ENCODE peak calls at places on chromosomes 1 and 21, in ten cellular contexts. One of them, this sample, is unnamed.

GRCh38 chr1:200670215-200671118 is 760 bp upstream of the DDX59 start:
- DNase-seq in tibial artery: no peak
- DNase-seq in HFF-Myc: no peak
- DNase-seq in sigmoid colon: no peak
- DNase-seq in AG09309: no peak
- DNase-seq in psoas muscle: no peak
- DNase-seq in lung: peak; percentile 39
- DNase-seq in hepatocyte: peak; percentile 59
- DNase-seq in AG04450: no peak
- DNase-seq in body of pancreas: peak; percentile 72
- DNase-seq in this sample: peak; percentile 14

GRCh38 chr1:2494323-2494693 is 18.2 kb downstream of the PLCH2 start:
- DNase-seq in body of pancreas: no peak
- DNase-seq in hepatocyte: peak; percentile 77
- DNase-seq in psoas muscle: no peak
- DNase-seq in AG04450: no peak
- DNase-seq in lung: no peak
- DNase-seq in sigmoid colon: peak; percentile 78
- DNase-seq in tibial artery: no peak
- DNase-seq in HFF-Myc: peak; percentile 25
- DNase-seq in AG09309: peak; percentile 85
- DNase-seq in this sample: peak; percentile 14

GRCh38 chr1:55037733-55038551 is 1.4 kb upstream of the PCSK9 start:
- DNase-seq in psoas muscle: no peak
- DNase-seq in lung: no peak
- DNase-seq in hepatocyte: no peak
- DNase-seq in AG04450: no peak
- DNase-seq in sigmoid colon: no peak
- DNase-seq in body of pancreas: no peak
- DNase-seq in HFF-Myc: no peak
- DNase-seq in tibial artery: peak; percentile 48
- DNase-seq in AG09309: no peak
- DNase-seq in this sample: no peak

GRCh38 chr1:16111771-16112557 is 38.5 kb upstream of the FAM131C start:
- DNase-seq in tibial artery: no peak
- DNase-seq in AG04450: peak; percentile 53
- DNase-seq in lung: no peak
- DNase-seq in sigmoid colon: no peak
- DNase-seq in hepatocyte: peak; percentile 73
- DNase-seq in body of pancreas: no peak
- DNase-seq in psoas muscle: no peak
- DNase-seq in AG09309: peak; percentile 66
- DNase-seq in HFF-Myc: no peak
- DNase-seq in this sample: no peak

GRCh38 chr1:183228650-183229220 is 42.7 kb downstream of the LAMC2 start:
- DNase-seq in lung: no peak
- DNase-seq in psoas muscle: no peak
- DNase-seq in sigmoid colon: no peak
- DNase-seq in HFF-Myc: no peak
- DNase-seq in AG09309: no peak
- DNase-seq in AG04450: no peak
- DNase-seq in hepatocyte: peak; percentile 51
- DNase-seq in tibial artery: no peak
- DNase-seq in body of pancreas: no peak
- DNase-seq in this sample: no peak

GRCh38 chr1:109885589-109885988 is 25.1 kb upstream of the CSF1 start:
- DNase-seq in tibial artery: peak; percentile 46
- DNase-seq in body of pancreas: no peak
- DNase-seq in hepatocyte: no peak
- DNase-seq in HFF-Myc: no peak
- DNase-seq in AG04450: no peak
- DNase-seq in sigmoid colon: no peak
- DNase-seq in psoas muscle: no peak
- DNase-seq in lung: no peak
- DNase-seq in AG09309: no peak
- DNase-seq in this sample: no peak

GRCh38 chr1:119808491-119808890 is 2.8 kb downstream of the REG4 start:
- DNase-seq in sigmoid colon: no peak
- DNase-seq in psoas muscle: no peak
- DNase-seq in lung: no peak
- DNase-seq in body of pancreas: no peak
- DNase-seq in AG04450: no peak
- DNase-seq in AG09309: no peak
- DNase-seq in HFF-Myc: no peak
- DNase-seq in tibial artery: no peak
- DNase-seq in hepatocyte: no peak
- DNase-seq in this sample: no peak

GRCh38 chr1:42941640-42942330 is 16.9 kb downstream of the SLC2A1 start:
- DNase-seq in body of pancreas: peak; percentile 66
- DNase-seq in hepatocyte: peak; percentile 73
- DNase-seq in lung: peak; percentile 89
- DNase-seq in tibial artery: peak; percentile 96
- DNase-seq in AG09309: peak; percentile 67
- DNase-seq in sigmoid colon: peak; percentile 83
- DNase-seq in psoas muscle: peak; percentile 70
- DNase-seq in HFF-Myc: peak; percentile 77
- DNase-seq in AG04450: no peak
- DNase-seq in this sample: no peak

GRCh38 chr1:3783651-3784474 is 11.3 kb downstream of the SMIM1 start:
- DNase-seq in sigmoid colon: no peak
- DNase-seq in AG04450: no peak
- DNase-seq in hepatocyte: no peak
- DNase-seq in tibial artery: no peak
- DNase-seq in psoas muscle: no peak
- DNase-seq in HFF-Myc: no peak
- DNase-seq in body of pancreas: no peak
- DNase-seq in lung: no peak
- DNase-seq in AG09309: no peak
- DNase-seq in this sample: no peak

GRCh38 chr1:3787347-3787710 is 9.0 kb downstream of the LRRC47 start:
- DNase-seq in HFF-Myc: no peak
- DNase-seq in tibial artery: no peak
- DNase-seq in lung: no peak
- DNase-seq in sigmoid colon: no peak
- DNase-seq in AG09309: no peak
- DNase-seq in body of pancreas: no peak
- DNase-seq in psoas muscle: no peak
- DNase-seq in hepatocyte: no peak
- DNase-seq in AG04450: no peak
- DNase-seq in this sample: no peak

GRCh38 chr1:3785045-3785444 is 11.3 kb downstream of the LRRC47 start:
- DNase-seq in AG09309: no peak
- DNase-seq in hepatocyte: peak; percentile 59
- DNase-seq in HFF-Myc: no peak
- DNase-seq in sigmoid colon: no peak
- DNase-seq in psoas muscle: peak; percentile 37
- DNase-seq in body of pancreas: no peak
- DNase-seq in AG04450: no peak
- DNase-seq in tibial artery: no peak
- DNase-seq in lung: no peak
- DNase-seq in this sample: no peak

GRCh38 chr1:3786468-3787346 is 9.6 kb downstream of the LRRC47 start:
- DNase-seq in tibial artery: no peak
- DNase-seq in lung: no peak
- DNase-seq in HFF-Myc: no peak
- DNase-seq in psoas muscle: no peak
- DNase-seq in AG04450: no peak
- DNase-seq in sigmoid colon: no peak
- DNase-seq in hepatocyte: no peak
- DNase-seq in body of pancreas: no peak
- DNase-seq in AG09309: no peak
- DNase-seq in this sample: no peak

GRCh38 chr1:3785458-3786157 is 10.7 kb downstream of the LRRC47 start:
- DNase-seq in hepatocyte: no peak
- DNase-seq in HFF-Myc: no peak
- DNase-seq in AG09309: no peak
- DNase-seq in tibial artery: no peak
- DNase-seq in psoas muscle: no peak
- DNase-seq in sigmoid colon: no peak
- DNase-seq in lung: no peak
- DNase-seq in AG04450: no peak
- DNase-seq in body of pancreas: no peak
- DNase-seq in this sample: no peak
- TF ChIP-seq CTCF in hepatocyte: peak; percentile 17
- TF ChIP-seq CTCF in HFF-Myc: peak; percentile 25
- TF ChIP-seq CTCF in AG09309: no peak
- TF ChIP-seq CTCF in tibial artery: no peak
- TF ChIP-seq CTCF in psoas muscle: peak; percentile 15
- TF ChIP-seq CTCF in sigmoid colon: no peak
- TF ChIP-seq CTCF in lung: no peak
- TF ChIP-seq CTCF in AG04450: peak; percentile 36
- TF ChIP-seq CTCF in body of pancreas: no peak
- TF ChIP-seq CTCF in this sample: peak; percentile 11

DNA sequence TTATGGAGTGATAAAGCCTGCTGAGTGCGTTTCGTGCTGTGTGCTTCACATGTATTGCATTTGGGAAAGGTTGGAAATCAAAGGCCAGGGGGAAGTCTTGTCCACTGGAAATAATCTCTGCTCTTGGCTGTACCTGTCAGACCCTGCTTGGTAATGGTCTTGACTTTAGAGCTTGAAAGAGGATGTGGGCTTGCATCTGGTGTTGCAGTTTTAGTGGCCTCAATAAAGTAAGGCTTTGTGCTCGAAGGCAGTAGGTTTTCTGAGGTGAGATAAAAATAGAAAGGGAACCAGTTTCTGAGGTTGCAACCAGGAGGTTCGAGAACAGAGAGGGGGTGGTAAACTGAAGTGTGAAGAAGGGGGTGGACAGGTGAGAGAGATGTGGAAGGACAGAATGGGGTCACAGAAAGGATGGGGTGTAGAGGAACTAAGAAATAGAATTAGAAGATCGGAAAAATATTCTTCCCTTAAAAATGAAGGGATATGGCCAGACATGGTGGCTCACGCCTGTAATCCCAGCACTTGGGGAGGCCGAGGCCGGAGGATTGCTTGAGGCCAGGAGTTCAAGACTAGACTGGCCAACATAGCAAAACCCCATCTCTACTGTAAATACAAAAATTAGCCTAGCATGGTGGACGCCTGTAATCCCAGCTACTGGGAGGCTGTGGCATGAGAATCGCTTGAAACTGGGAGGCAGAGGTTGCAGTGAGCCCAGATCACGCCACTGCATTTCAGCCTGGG is 1.5 kb downstream of the S100PBP start:
- DNase-seq in lung: no peak
- DNase-seq in psoas muscle: no peak
- DNase-seq in body of pancreas: no peak
- DNase-seq in HFF-Myc: no peak
- DNase-seq in hepatocyte: no peak
- DNase-seq in AG09309: no peak
- DNase-seq in sigmoid colon: no peak
- DNase-seq in AG04450: no peak
- DNase-seq in tibial artery: no peak
- DNase-seq in this sample: no peak
- H3K4me3 ChIP-seq in lung: no peak overlapping the region
- H3K4me3 ChIP-seq in psoas muscle: peak overlapping the region; percentile 74
- H3K4me3 ChIP-seq in body of pancreas: no peak overlapping the region
- H3K4me3 ChIP-seq in HFF-Myc: peak overlapping the region; percentile 75
- H3K4me3 ChIP-seq in hepatocyte: peak overlapping the region; percentile 56
- H3K4me3 ChIP-seq in AG09309: peak overlapping the region; percentile 95
- H3K4me3 ChIP-seq in sigmoid colon: peak overlapping the region; percentile 84
- H3K4me3 ChIP-seq in AG04450: peak overlapping the region; percentile 98
- H3K4me3 ChIP-seq in tibial artery: peak overlapping the region; percentile 91
- H3K4me3 ChIP-seq in this sample: peak overlapping the region; percentile 95

GRCh38 chr21:41973861-41974751 is 20.3 kb upstream of the C2CD2 start:
- DNase-seq in body of pancreas: no peak
- DNase-seq in sigmoid colon: no peak
- DNase-seq in AG09309: no peak
- DNase-seq in lung: peak; percentile 28
- DNase-seq in hepatocyte: no peak
- DNase-seq in psoas muscle: peak; percentile 32
- DNase-seq in AG04450: no peak
- DNase-seq in HFF-Myc: no peak
- DNase-seq in tibial artery: no peak
- DNase-seq in this sample: no peak
- TF ChIP-seq CTCF in body of pancreas: no peak
- TF ChIP-seq CTCF in sigmoid colon: no peak
- TF ChIP-seq CTCF in AG09309: peak; percentile 3
- TF ChIP-seq CTCF in lung: no peak
- TF ChIP-seq CTCF in hepatocyte: no peak
- TF ChIP-seq CTCF in psoas muscle: no peak
- TF ChIP-seq CTCF in AG04450: peak; percentile 8
- TF ChIP-seq CTCF in HFF-Myc: peak; percentile 28
- TF ChIP-seq CTCF in tibial artery: no peak
- TF ChIP-seq CTCF in this sample: peak; percentile 0

GRCh38 chr1:244011251-244011650 is 39.8 kb upstream of the ZBTB18 start:
- DNase-seq in HFF-Myc: no peak
- DNase-seq in AG04450: peak; percentile 4
- DNase-seq in AG09309: no peak
- DNase-seq in psoas muscle: no peak
- DNase-seq in sigmoid colon: no peak
- DNase-seq in body of pancreas: no peak
- DNase-seq in hepatocyte: no peak
- DNase-seq in lung: no peak
- DNase-seq in tibial artery: no peak
- DNase-seq in this sample: no peak

GRCh38 chr1:244011796-244012195 is 39.3 kb upstream of the ZBTB18 start:
- DNase-seq in psoas muscle: no peak
- DNase-seq in sigmoid colon: no peak
- DNase-seq in AG04450: no peak
- DNase-seq in hepatocyte: no peak
- DNase-seq in HFF-Myc: no peak
- DNase-seq in AG09309: no peak
- DNase-seq in lung: no peak
- DNase-seq in tibial artery: no peak
- DNase-seq in body of pancreas: no peak
- DNase-seq in this sample: no peak

GRCh38 chr1:244010599-244011211 is 40.4 kb upstream of the ZBTB18 start:
- DNase-seq in HFF-Myc: no peak
- DNase-seq in hepatocyte: no peak
- DNase-seq in tibial artery: no peak
- DNase-seq in AG04450: no peak
- DNase-seq in body of pancreas: no peak
- DNase-seq in sigmoid colon: no peak
- DNase-seq in lung: no peak
- DNase-seq in AG09309: no peak
- DNase-seq in psoas muscle: no peak
- DNase-seq in this sample: no peak

GRCh38 chr1:244013100-244013499 is 38.0 kb upstream of the ZBTB18 start:
- DNase-seq in tibial artery: no peak
- DNase-seq in sigmoid colon: no peak
- DNase-seq in lung: no peak
- DNase-seq in psoas muscle: no peak
- DNase-seq in HFF-Myc: no peak
- DNase-seq in hepatocyte: no peak
- DNase-seq in body of pancreas: no peak
- DNase-seq in AG09309: no peak
- DNase-seq in AG04450: no peak
- DNase-seq in this sample: no peak

DNA sequence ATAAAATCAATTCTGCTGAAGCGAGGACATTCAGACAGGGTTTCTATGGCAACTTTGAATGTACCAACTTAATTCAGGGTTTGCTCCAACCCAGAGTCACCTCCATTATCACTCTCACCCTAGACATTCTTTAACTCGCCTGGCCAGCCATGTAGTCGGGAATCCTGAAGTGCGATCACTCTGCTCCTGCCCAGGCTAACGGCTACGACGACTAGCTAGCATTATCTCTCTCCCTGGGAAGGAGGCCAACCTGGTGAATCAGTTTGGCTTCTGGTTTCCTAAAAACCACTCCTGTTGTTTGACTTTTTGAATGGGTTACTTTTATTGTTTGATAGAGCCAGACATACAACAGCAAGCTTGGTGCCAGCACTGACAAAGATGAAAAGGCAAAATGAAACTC is 38.9 kb upstream of the ZBTB18 start:
- DNase-seq in tibial artery: no peak
- DNase-seq in psoas muscle: no peak
- DNase-seq in lung: no peak
- DNase-seq in HFF-Myc: no peak
- DNase-seq in AG04450: peak; percentile 39
- DNase-seq in sigmoid colon: no peak
- DNase-seq in hepatocyte: no peak
- DNase-seq in body of pancreas: no peak
- DNase-seq in AG09309: no peak
- DNase-seq in this sample: no peak
- H3K4me3 ChIP-seq in tibial artery: no peak overlapping the region
- H3K4me3 ChIP-seq in psoas muscle: no peak overlapping the region
- H3K4me3 ChIP-seq in lung: no peak overlapping the region
- H3K4me3 ChIP-seq in HFF-Myc: no peak overlapping the region
- H3K4me3 ChIP-seq in AG04450: peak overlapping the region; percentile 3
- H3K4me3 ChIP-seq in sigmoid colon: no peak overlapping the region
- H3K4me3 ChIP-seq in hepatocyte: no peak overlapping the region
- H3K4me3 ChIP-seq in body of pancreas: no peak overlapping the region
- H3K4me3 ChIP-seq in AG09309: no peak overlapping the region
- H3K4me3 ChIP-seq in this sample: no peak overlapping the region